ENCODE peak calls at places on chromosomes 5 and 9, in seven cellular contexts. One of them, this sample, is unnamed.

GRCh38 chr9:88076286-88077070 is 61.8 kb downstream of the SPATA31C2 start:
- DNase-seq in NCI-H748 treated with DMSO at 0.1 percent for 48 hours: peak
- DNase-seq in activated CD4-positive, alpha-beta T cell treated with anti-CD3 and anti-CD28 coated beads, Interleukin-2, amount 50 U/mL, for 48 hours: peak
- DNase-seq in GM23248: peak
- DNase-seq in NCI-H1092: peak
- DNase-seq in stimulated activated CD4-positive, alpha-beta T cell treated with anti-CD3 and anti-CD28 coated beads, Interleukin-2, amount 100 ng/mL, for 24 hours: peak
- DNase-seq in NCI-H2171 treated with DMSO at 0.1 percent for 48 hours: peak
- DNase-seq in this sample: peak

GRCh38 chr5:25562656-25563055 is 917.9 kb upstream of the CDH10 start:
- DNase-seq in NCI-H748 treated with DMSO at 0.1 percent for 48 hours: no peak
- DNase-seq in activated CD4-positive, alpha-beta T cell treated with anti-CD3 and anti-CD28 coated beads, Interleukin-2, amount 50 U/mL, for 48 hours: no peak
- DNase-seq in GM23248: no peak
- DNase-seq in NCI-H1092: no peak
- DNase-seq in stimulated activated CD4-positive, alpha-beta T cell treated with anti-CD3 and anti-CD28 coated beads, Interleukin-2, amount 100 ng/mL, for 24 hours: no peak
- DNase-seq in NCI-H2171 treated with DMSO at 0.1 percent for 48 hours: no peak
- DNase-seq in this sample: no peak

GRCh38 chr5:168449166-168449565 is 37.1 kb upstream of the RARS1 start:
- DNase-seq in NCI-H748 treated with DMSO at 0.1 percent for 48 hours: no peak
- DNase-seq in activated CD4-positive, alpha-beta T cell treated with anti-CD3 and anti-CD28 coated beads, Interleukin-2, amount 50 U/mL, for 48 hours: no peak
- DNase-seq in GM23248: no peak
- DNase-seq in NCI-H1092: no peak
- DNase-seq in stimulated activated CD4-positive, alpha-beta T cell treated with anti-CD3 and anti-CD28 coated beads, Interleukin-2, amount 100 ng/mL, for 24 hours: no peak
- DNase-seq in NCI-H2171 treated with DMSO at 0.1 percent for 48 hours: no peak
- DNase-seq in this sample: no peak

GRCh38 chr9:17401858-17402257 is 177.0 kb upstream of the SH3GL2 start:
- DNase-seq in NCI-H748 treated with DMSO at 0.1 percent for 48 hours: no peak
- DNase-seq in activated CD4-positive, alpha-beta T cell treated with anti-CD3 and anti-CD28 coated beads, Interleukin-2, amount 50 U/mL, for 48 hours: no peak
- DNase-seq in GM23248: no peak
- DNase-seq in NCI-H1092: no peak
- DNase-seq in stimulated activated CD4-positive, alpha-beta T cell treated with anti-CD3 and anti-CD28 coated beads, Interleukin-2, amount 100 ng/mL, for 24 hours: no peak
- DNase-seq in NCI-H2171 treated with DMSO at 0.1 percent for 48 hours: no peak
- DNase-seq in this sample: no peak

GRCh38 chr5:101728933-101729332 is 567.2 kb downstream of the SLCO4C1 start:
- DNase-seq in NCI-H748 treated with DMSO at 0.1 percent for 48 hours: no peak
- DNase-seq in activated CD4-positive, alpha-beta T cell treated with anti-CD3 and anti-CD28 coated beads, Interleukin-2, amount 50 U/mL, for 48 hours: no peak
- DNase-seq in GM23248: peak
- DNase-seq in NCI-H1092: no peak
- DNase-seq in stimulated activated CD4-positive, alpha-beta T cell treated with anti-CD3 and anti-CD28 coated beads, Interleukin-2, amount 100 ng/mL, for 24 hours: no peak
- DNase-seq in NCI-H2171 treated with DMSO at 0.1 percent for 48 hours: peak
- DNase-seq in this sample: peak

GRCh38 chr5:39570418-39571027 is 145.7 kb upstream of the DAB2 start:
- DNase-seq in NCI-H748 treated with DMSO at 0.1 percent for 48 hours: peak
- DNase-seq in activated CD4-positive, alpha-beta T cell treated with anti-CD3 and anti-CD28 coated beads, Interleukin-2, amount 50 U/mL, for 48 hours: no peak
- DNase-seq in GM23248: peak
- DNase-seq in NCI-H1092: no peak
- DNase-seq in stimulated activated CD4-positive, alpha-beta T cell treated with anti-CD3 and anti-CD28 coated beads, Interleukin-2, amount 100 ng/mL, for 24 hours: no peak
- DNase-seq in NCI-H2171 treated with DMSO at 0.1 percent for 48 hours: peak
- DNase-seq in this sample: peak

GRCh38 chr9:22208846-22209585 is 199.9 kb upstream of the CDKN2B start:
- DNase-seq in NCI-H748 treated with DMSO at 0.1 percent for 48 hours: no peak
- DNase-seq in activated CD4-positive, alpha-beta T cell treated with anti-CD3 and anti-CD28 coated beads, Interleukin-2, amount 50 U/mL, for 48 hours: peak
- DNase-seq in GM23248: peak
- DNase-seq in NCI-H1092: no peak
- DNase-seq in stimulated activated CD4-positive, alpha-beta T cell treated with anti-CD3 and anti-CD28 coated beads, Interleukin-2, amount 100 ng/mL, for 24 hours: no peak
- DNase-seq in NCI-H2171 treated with DMSO at 0.1 percent for 48 hours: no peak
- DNase-seq in this sample: peak

GRCh38 chr9:33817327-33818166 is 587 bp downstream of the UBE2R2 start:
- DNase-seq in NCI-H748 treated with DMSO at 0.1 percent for 48 hours: no peak
- DNase-seq in activated CD4-positive, alpha-beta T cell treated with anti-CD3 and anti-CD28 coated beads, Interleukin-2, amount 50 U/mL, for 48 hours: peak
- DNase-seq in GM23248: peak
- DNase-seq in NCI-H1092: peak
- DNase-seq in stimulated activated CD4-positive, alpha-beta T cell treated with anti-CD3 and anti-CD28 coated beads, Interleukin-2, amount 100 ng/mL, for 24 hours: peak
- DNase-seq in NCI-H2171 treated with DMSO at 0.1 percent for 48 hours: peak
- DNase-seq in this sample: peak

This sample was measured in ACHN.